ENCODE peak calls at places on chromosomes 16 and 17, in six cellular contexts. P is HCEC 1CT, Z is DMS153, A is cerebellum, V is SK-N-DZ, J is NCI-H1092. O is an unnamed sample.

GRCh38 chr17:9242983-9243382 is 221.7 kb downstream of the NTN1 start:
- DNase-seq in A (no peak), V (no peak), J (no peak), Z (no peak), P (no peak), O (no peak)

GRCh38 chr17:57808882-57809281 is 41.0 kb downstream of the MRPS23 start:
- DNase-seq in Z (no peak), A (no peak), P (no peak), V (peak; percentile 38), J (no peak), O (no peak)

GRCh38 chr16:31168848-31169247 is 11.1 kb upstream of the FUS start:
- DNase-seq in Z (no peak), P (no peak), V (no peak), J (no peak), A (no peak), O (no peak)

GRCh38 chr16:80197790-80198201 is 343.0 kb upstream of the DYNLRB2 start:
- DNase-seq in P (peak; percentile 35), A (no peak), V (no peak), J (no peak), Z (no peak), O (no peak)

GRCh38 chr17:44442806-44443205 is 53.4 kb upstream of the ITGA2B start:
- DNase-seq in J (no peak), V (no peak), P (no peak), Z (no peak), A (no peak), O (no peak)

GRCh38 chr17:27549251-27549919 is 81.6 kb upstream of the LGALS9 start:
- DNase-seq in J (no peak), P (no peak), Z (no peak), A (peak; percentile 77), V (no peak), O (peak; percentile 57)

GRCh38 chr16:21163576-21163975 is 5.1 kb downstream of the LDAF1 start:
- DNase-seq in P (peak; percentile 47), Z (no peak), V (no peak), A (no peak), J (no peak), O (no peak)

GRCh38 chr17:5584971-5585794 is 874 bp upstream of the NLRP1 start:
- DNase-seq in V (no peak), P (peak; percentile 74), J (no peak), A (no peak), Z (no peak), O (no peak)

GRCh38 chr17:33375086-33375485 is 82.0 kb upstream of the ASIC2 start:
- DNase-seq in V (no peak), P (no peak), A (no peak), J (no peak), Z (no peak), O (no peak)

GRCh38 chr16:85350146-85350728 is 238.0 kb upstream of the CIBAR2 start:
- DNase-seq in A (no peak), Z (no peak), J (no peak), V (no peak), P (no peak), O (no peak)

O was measured in tibial artery.